ENCODE peak calls at places on chromosomes 16 and 17, in ten cellular contexts. Z is WERI-Rb-1, J is endodermal cell, L is lower leg skin, W is choroid plexus epithelial cell, B is adrenal gland, Q is amniotic stem cell, S is Ammon's horn, U is ACHN, F is NCI-H1092 treated with DMSO at 0.1 percent for 48 hours. M is an unnamed sample.

GRCh38 chr17:79945591-79946255 is 89.9 kb downstream of the TBC1D16 start:
- DNase-seq in Z (no peak), J (peak), L (peak), W (no peak), B (no peak), Q (no peak), S (no peak), U (no peak), F (no peak), M (no peak)

GRCh38 chr16:89437251-89437987 is 52.9 kb downstream of the ANKRD11 start:
- DNase-seq in Z (no peak), J (no peak), L (no peak), W (no peak), B (no peak), Q (no peak), S (no peak), U (no peak), F (no peak), M (no peak)

GRCh38 chr17:77825621-77826020 is 132.9 kb upstream of the TNRC6C start:
- DNase-seq in Z (no peak), J (no peak), L (no peak), W (no peak), B (no peak), Q (no peak), S (no peak), U (no peak), F (no peak), M (no peak)

GRCh38 chr17:15944720-15945492 is at the start of gene ADORA2B:
- DNase-seq in Z (peak), J (peak), L (peak), W (peak), B (peak), Q (peak), S (peak), U (peak), F (peak), M (peak)

GRCh38 chr16:61182416-61182815 is 853.8 kb downstream of the CDH8 start:
- DNase-seq in Z (no peak), J (no peak), L (no peak), W (no peak), B (no peak), Q (no peak), S (no peak), U (no peak), F (no peak), M (no peak)

GRCh38 chr17:81002013-81002384 is 10.4 kb downstream of the CHMP6 start:
- DNase-seq in Z (no peak), J (no peak), L (no peak), W (no peak), B (no peak), Q (no peak), S (no peak), U (no peak), F (no peak), M (no peak)

GRCh38 chr16:65869261-65869660 is 497.2 kb upstream of the CDH5 start:
- DNase-seq in Z (no peak), J (no peak), L (no peak), W (no peak), B (no peak), Q (no peak), S (no peak), U (no peak), F (no peak), M (no peak)

GRCh38 chr16:4700380-4700996 is 7.1 kb downstream of the NUDT16L1 start:
- DNase-seq in Z (no peak), J (peak), L (no peak), W (no peak), B (no peak), Q (no peak), S (no peak), U (no peak), F (no peak), M (no peak)

GRCh38 chr16:55418586-55418985 is 60.4 kb upstream of the MMP2 start:
- DNase-seq in Z (no peak), J (peak), L (no peak), W (peak), B (no peak), Q (no peak), S (no peak), U (no peak), F (no peak), M (no peak)

GRCh38 chr17:15123593-15124590 is 141.2 kb downstream of the PMP22 start:
- DNase-seq in Z (no peak), J (peak), L (no peak), W (peak), B (no peak), Q (peak), S (no peak), U (no peak), F (no peak), M (no peak)